ENCODE peak calls at places on chromosomes 1 and 21, in four cellular contexts. B is HCT116, U is K562, I is H1. P is an unnamed sample.

GRCh38 chr1:234621657-234622335 is 11.8 kb upstream of the IRF2BP2 start:
- DNase-seq in B (no peak), U (no peak), I (no peak), P (no peak)

GRCh38 chr1:246921481-246921880 is 10.3 kb downstream of the AHCTF1 start:
- DNase-seq in B (no peak), U (no peak), I (no peak), P (no peak)

GRCh38 chr1:210900079-210900478 is 233.9 kb downstream of the KCNH1 start:
- DNase-seq in B (no peak), U (no peak), I (no peak), P (no peak)

GRCh38 chr1:161046574-161047167 is 894 bp upstream of the USF1 start:
- DNase-seq in B (no peak), U (no peak), I (no peak), P (peak)

GRCh38 chr1:232953176-232953524 is 2.7 kb downstream of the NTPCR start:
- DNase-seq in B (no peak), U (no peak), I (no peak), P (no peak)

GRCh38 chr1:246725191-246725590 is 982 bp downstream of the SCCPDH start:
- DNase-seq in B (no peak), U (no peak), I (no peak), P (no peak)

GRCh38 chr1:34736711-34737110 is 18.1 kb upstream of the GJB5 start:
- DNase-seq in B (no peak), U (no peak), I (no peak), P (no peak)

GRCh38 chr1:173126421-173126820 is 75.7 kb upstream of the TNFSF18 start:
- DNase-seq in B (no peak), U (no peak), I (no peak), P (no peak)

GRCh38 chr1:204733289-204733688 is 47.8 kb upstream of the LRRN2 start:
- DNase-seq in B (no peak), U (no peak), I (no peak), P (no peak)

GRCh38 chr1:169348356-169349036 is 19.1 kb downstream of the NME7 start:
- DNase-seq in B (peak), U (peak), I (no peak), P (peak)
- TF ChIP-seq EGR1 in B (no peak), U (no peak), I (no peak), P (no peak)

GRCh38 chr1:223207293-223208066 is 64.4 kb upstream of the TLR5 start:
- DNase-seq in B (no peak), U (no peak), I (no peak), P (no peak)

GRCh38 chr1:223210786-223211115 is 67.7 kb upstream of the TLR5 start:
- DNase-seq in B (no peak), U (no peak), I (no peak), P (no peak)

GRCh38 chr1:223209992-223210785 is 67.1 kb upstream of the TLR5 start:
- DNase-seq in B (no peak), U (no peak), I (no peak), P (no peak)

GRCh38 chr1:223209293-223209898 is 66.3 kb upstream of the TLR5 start:
- DNase-seq in B (no peak), U (no peak), I (no peak), P (no peak)

GRCh38 chr1:223208164-223209075 is 65.4 kb upstream of the TLR5 start:
- DNase-seq in B (no peak), U (no peak), I (no peak), P (no peak)
- TF ChIP-seq EGR1 in B (no peak), U (no peak), I (no peak), P (no peak)

GRCh38 chr1:31797216-31797615 is 18.6 kb downstream of the SPOCD1 start:
- DNase-seq in B (no peak), U (no peak), I (no peak), P (no peak)

GRCh38 chr1:31795096-31795675 is 20.6 kb downstream of the SPOCD1 start:
- DNase-seq in B (no peak), U (no peak), I (no peak), P (no peak)

GRCh38 chr1:31798086-31798432 is 17.8 kb downstream of the SPOCD1 start:
- DNase-seq in B (no peak), U (no peak), I (no peak), P (no peak)

GRCh38 chr1:31796707-31797106 is 19.1 kb downstream of the SPOCD1 start:
- DNase-seq in B (no peak), U (no peak), I (no peak), P (no peak)

DNA sequence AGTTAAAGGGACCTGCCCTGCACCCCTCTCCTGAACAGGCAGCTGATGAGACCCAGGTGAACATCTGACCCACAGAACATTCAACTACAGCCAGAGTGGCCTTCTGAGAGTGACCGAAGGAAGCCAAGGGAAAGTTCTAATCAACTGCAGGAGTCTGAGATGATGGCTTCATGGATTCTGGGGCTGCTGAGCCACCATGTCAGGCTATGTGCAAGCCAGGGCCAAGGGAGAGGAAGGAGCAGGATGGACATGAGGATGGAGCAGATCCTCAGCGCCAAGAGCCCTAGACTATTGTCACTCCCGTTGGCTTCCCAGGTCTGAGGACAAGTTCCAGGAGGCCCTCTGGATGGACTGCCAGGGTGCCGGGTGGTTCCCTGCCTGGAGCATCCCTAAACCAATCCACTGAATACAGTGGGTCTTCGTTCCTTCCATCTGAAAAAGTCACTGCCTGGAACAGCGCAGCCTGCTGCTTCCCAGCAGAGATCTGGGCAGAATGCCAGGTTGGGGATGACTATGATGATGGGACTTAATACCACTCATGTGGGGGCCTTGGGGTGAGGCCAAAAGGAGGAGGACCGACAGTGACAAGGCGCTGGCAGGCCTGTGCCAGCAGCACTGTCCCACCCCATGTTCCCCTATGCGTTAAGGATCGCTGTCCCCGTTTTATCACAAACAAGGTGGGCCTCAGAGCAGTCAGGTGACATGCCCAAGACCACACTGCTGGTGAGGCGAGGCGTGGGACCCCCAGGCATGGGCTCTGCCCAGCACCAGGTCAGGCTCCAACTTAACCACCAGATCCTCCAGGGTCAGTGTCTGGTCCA is 19.8 kb downstream of the SPOCD1 start:
- DNase-seq in B (no peak), U (peak), I (no peak), P (no peak)
- TF ChIP-seq EGR1 in B (no peak), U (no peak), I (no peak), P (no peak)

DNA sequence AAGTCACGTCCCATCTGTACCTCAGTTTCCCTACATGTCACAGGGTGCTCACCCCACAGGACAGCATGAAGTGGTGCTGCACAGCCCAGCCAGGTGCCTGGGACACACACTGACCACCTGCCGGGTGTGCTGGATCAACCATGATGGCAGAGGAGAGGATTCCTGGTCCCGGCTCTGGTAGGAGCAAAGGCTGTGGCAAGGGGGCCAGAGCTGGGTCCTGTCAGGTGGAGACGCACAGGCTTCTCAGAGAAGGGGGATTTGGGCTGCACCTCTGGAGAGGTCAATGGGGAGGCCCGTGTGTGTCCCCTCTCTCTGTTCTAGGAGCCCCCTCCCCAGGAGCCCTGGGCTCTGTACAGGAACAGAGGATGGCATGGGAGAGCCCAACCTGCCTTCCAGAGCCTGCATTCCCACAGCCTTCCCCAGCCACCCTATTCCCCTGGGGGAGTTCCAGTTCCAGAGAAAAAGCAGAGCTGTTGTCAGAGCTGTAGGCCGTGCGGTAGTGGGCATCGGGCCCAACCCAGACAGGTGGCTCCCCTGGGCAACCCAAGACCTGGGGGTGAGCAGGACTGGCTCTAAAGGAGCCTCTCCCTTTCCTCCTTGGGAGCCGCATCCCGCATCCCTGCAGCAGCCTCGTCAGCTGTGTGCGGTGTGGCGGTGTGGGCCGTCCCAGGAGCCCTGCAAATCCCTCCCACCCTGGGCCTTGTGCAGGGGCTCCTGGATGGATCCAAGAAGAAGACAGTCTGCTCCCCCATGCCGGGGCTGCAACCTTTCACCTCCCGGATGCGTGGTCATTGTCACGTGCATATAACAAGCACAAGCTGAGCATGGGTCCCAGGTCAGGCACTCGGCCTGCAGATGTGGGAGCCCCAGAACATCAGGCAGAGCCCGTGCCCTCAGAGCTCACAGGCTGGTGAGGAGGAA is 2.9 kb upstream of the TFF3 start:
- DNase-seq in B (no peak), U (no peak), I (no peak), P (no peak)
- TF ChIP-seq EGR1 in B (no peak), U (no peak), I (no peak), P (no peak)

GRCh38 chr21:21401444-21401843 is 403.2 kb downstream of the NCAM2 start:
- DNase-seq in B (no peak), U (no peak), I (no peak), P (no peak)
- TF ChIP-seq EGR1 in B (no peak), U (no peak), I (no peak), P (no peak)

P was measured in GM12878.